ENCODE peak calls at places on chromosomes 3 and 15, in ten cellular contexts. J, Y, I, A, Z, L, O, N, H and X are unnamed samples.

GRCh38 chr3:100263583-100263982 is 2.8 kb downstream of the TBC1D23 start:
- DNase-seq in N (no peak), J (no peak), L (no peak), Y (no peak), I (no peak), H (no peak), Z (no peak), A (no peak), O (no peak), X (no peak)

GRCh38 chr3:55482496-55483195 is 4.5 kb downstream of the WNT5A start:
- DNase-seq in H (no peak), L (no peak), N (no peak), Y (no peak), Z (no peak), A (no peak), I (peak; percentile 28), O (no peak), J (no peak), X (no peak)

GRCh38 chr3:9703736-9704342 is at the start of gene CPNE9:
- DNase-seq in N (no peak), H (no peak), L (no peak), A (no peak), Z (no peak), J (no peak), O (no peak), I (no peak), Y (no peak), X (no peak)

GRCh38 chr3:183160616-183161015 is 1.9 kb downstream of the LAMP3 start:
- DNase-seq in L (no peak), Z (no peak), I (no peak), J (no peak), O (no peak), N (no peak), H (no peak), Y (no peak), A (no peak), X (no peak)

GRCh38 chr3:77780621-77781020 is 740.7 kb downstream of the ROBO2 start:
- DNase-seq in Z (no peak), J (no peak), L (no peak), O (no peak), A (no peak), H (no peak), Y (no peak), I (no peak), N (no peak), X (no peak)

GRCh38 chr3:71478568-71478967 is 105.0 kb downstream of the FOXP1 start:
- DNase-seq in I (no peak), N (no peak), Y (no peak), Z (no peak), O (peak; percentile 26), L (no peak), A (no peak), H (no peak), J (peak; percentile 53), X (no peak)

GRCh38 chr3:129822679-129823078 is 70.8 kb downstream of the TMCC1 start:
- DNase-seq in L (peak; percentile 68), N (no peak), Y (no peak), H (no peak), J (no peak), A (peak; percentile 57), Z (peak; percentile 51), O (no peak), I (no peak), X (no peak)

GRCh38 chr3:42635111-42635510 is 18.4 kb upstream of the ZBTB47 start:
- DNase-seq in Z (no peak), N (no peak), O (no peak), A (no peak), I (no peak), J (no peak), Y (peak; percentile 41), L (peak; percentile 65), H (no peak), X (no peak)

DNA sequence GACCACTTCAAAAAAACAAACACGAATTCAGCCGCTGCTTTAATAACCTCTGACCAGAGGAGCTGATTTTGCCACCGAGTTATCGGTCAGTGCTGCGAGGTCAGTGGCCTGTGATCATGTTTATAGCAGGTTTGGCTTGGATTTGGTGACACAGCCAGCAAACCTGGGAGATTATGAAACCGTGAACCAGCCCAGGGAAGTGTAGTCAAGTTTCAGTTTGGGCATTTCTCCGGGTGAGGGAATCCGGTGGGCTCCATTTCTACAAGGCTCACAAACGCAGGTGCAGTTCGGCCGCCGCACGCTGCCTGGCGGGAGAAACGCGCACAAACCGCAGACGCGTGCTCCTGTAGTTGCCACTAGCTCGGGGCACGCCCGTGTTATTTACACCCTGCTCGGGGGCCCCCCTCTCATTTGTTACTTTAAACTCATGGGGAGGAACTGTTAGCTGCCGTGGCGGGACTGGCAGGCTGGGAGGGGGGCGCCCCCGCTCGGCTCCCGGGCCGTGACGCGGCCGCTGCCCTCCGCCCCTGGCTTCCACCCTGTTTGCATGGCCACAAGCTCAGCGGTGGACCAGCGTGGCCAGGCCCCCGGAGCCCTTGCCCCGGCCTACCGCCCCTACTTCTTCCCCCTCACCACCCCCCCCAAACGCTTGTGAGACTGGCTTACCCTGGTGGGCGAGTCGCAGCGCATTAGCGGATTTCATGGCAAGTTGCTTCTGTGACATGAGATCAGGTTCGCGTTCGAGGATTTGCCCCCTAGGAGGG is 13.6 kb upstream of the ONECUT1 start:
- DNase-seq in O (no peak), J (no peak), L (no peak), Z (no peak), I (no peak), H (no peak), A (no peak), N (no peak), Y (no peak), X (no peak)
- H3K4me3 ChIP-seq in O (no peak overlapping the region), J (no peak overlapping the region), L (no peak overlapping the region), Z (no peak overlapping the region), I (no peak overlapping the region), H (peak overlapping the region; percentile 22), A (no peak overlapping the region), N (peak overlapping the region; percentile 37), Y (no peak overlapping the region), X (no peak overlapping the region)

GRCh38 chr15:89479173-89479572 is 17.2 kb downstream of the RHCG start:
- DNase-seq in I (no peak), H (no peak), Z (no peak), A (no peak), O (no peak), J (no peak), Y (no peak), L (no peak), N (no peak), X (no peak)

GRCh38 chr15:89477411-89478242 is 18.8 kb downstream of the RHCG start:
- DNase-seq in N (no peak), A (no peak), H (no peak), I (no peak), Z (no peak), Y (no peak), O (no peak), L (no peak), J (no peak), X (no peak)

GRCh38 chr15:89480505-89480904 is 15.9 kb downstream of the RHCG start:
- DNase-seq in L (no peak), O (no peak), N (no peak), H (no peak), Y (no peak), J (no peak), I (no peak), Z (no peak), A (no peak), X (no peak)

GRCh38 chr15:89472785-89473256 is 23.6 kb downstream of the RHCG start:
- DNase-seq in Z (no peak), L (peak; percentile 68), J (peak; percentile 8), N (peak; percentile 36), A (no peak), I (peak; percentile 48), O (peak; percentile 20), H (no peak), Y (peak; percentile 70), X (no peak)

DNA sequence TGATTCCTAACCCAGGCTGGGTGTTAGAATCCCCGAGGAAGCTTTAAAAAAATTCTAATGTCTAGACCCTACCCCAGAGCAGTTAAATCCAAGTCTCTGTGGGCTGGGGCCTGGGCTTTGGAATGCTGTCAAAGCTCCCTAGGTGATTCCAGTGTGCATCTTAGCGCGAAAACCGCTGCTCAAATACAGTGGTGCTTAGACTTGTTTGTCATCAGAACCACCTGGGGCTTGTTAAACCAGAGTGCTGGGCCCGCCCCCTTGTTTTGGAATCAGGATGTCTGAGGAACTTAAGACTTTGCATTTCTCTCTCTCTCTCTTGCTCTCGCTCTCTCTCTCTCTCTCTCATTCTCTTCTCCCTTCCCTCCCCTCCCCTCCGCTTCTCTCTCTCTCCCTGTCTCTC is 20.7 kb downstream of the RHCG start:
- DNase-seq in Y (no peak), N (no peak), J (no peak), Z (no peak), L (no peak), A (no peak), O (no peak), H (no peak), I (no peak), X (no peak)
- H3K4me3 ChIP-seq in Y (no peak overlapping the region), N (no peak overlapping the region), J (no peak overlapping the region), Z (no peak overlapping the region), L (no peak overlapping the region), A (no peak overlapping the region), O (no peak overlapping the region), H (no peak overlapping the region), I (no peak overlapping the region), X (no peak overlapping the region)

GRCh38 chr3:44661189-44661588 is 12.7 kb downstream of the ZNF35 start:
- DNase-seq in O (no peak), H (no peak), I (no peak), Y (peak; percentile 12), A (no peak), L (no peak), J (no peak), Z (no peak), N (no peak), X (no peak)
- H3K4me3 ChIP-seq in O (no peak overlapping the region), H (no peak overlapping the region), I (no peak overlapping the region), Y (no peak overlapping the region), A (no peak overlapping the region), L (no peak overlapping the region), J (no peak overlapping the region), Z (no peak overlapping the region), N (no peak overlapping the region), X (no peak overlapping the region)

GRCh38 chr15:80405970-80406369 is 1.8 kb downstream of the ARNT2 start:
- DNase-seq in Y (no peak), Z (no peak), J (no peak), L (no peak), N (no peak), A (no peak), H (no peak), O (no peak), I (no peak), X (no peak)

GRCh38 chr15:80404057-80404718 is at the start of gene ARNT2:
- DNase-seq in A (no peak), N (no peak), I (no peak), L (no peak), J (no peak), H (no peak), Y (no peak), O (no peak), Z (no peak), X (no peak)

GRCh38 chr15:80403712-80404056 is 498 bp upstream of the ARNT2 start:
- DNase-seq in Z (no peak), O (no peak), I (no peak), N (no peak), Y (no peak), H (no peak), L (no peak), A (no peak), J (no peak), X (no peak)

GRCh38 chr15:80405554-80405850 is 1.3 kb downstream of the ARNT2 start:
- DNase-seq in Y (no peak), H (no peak), Z (no peak), J (no peak), L (no peak), A (no peak), I (no peak), O (no peak), N (no peak), X (no peak)

GRCh38 chr15:80404719-80405553 is 754 bp downstream of the ARNT2 start:
- DNase-seq in Y (no peak), N (no peak), Z (no peak), L (no peak), J (no peak), A (no peak), O (no peak), I (peak; percentile 86), H (no peak), X (no peak)
- H3K4me3 ChIP-seq in Y (no peak overlapping the region), N (peak overlapping the region; percentile 53), Z (peak overlapping the region; percentile 95), L (peak overlapping the region; percentile 22), J (no peak overlapping the region), A (peak overlapping the region; percentile 72), O (no peak overlapping the region), I (peak overlapping the region; percentile 61), H (peak overlapping the region; percentile 70), X (peak overlapping the region; percentile 56)